ENCODE peak calls at places on chromosomes 1 and 21, in seven cellular contexts. O, Z, I, N, E, H and Y are unnamed samples.

GRCh38 chr1:232599178-232600041 is 30.5 kb downstream of the SIPA1L2 start:
- DNase-seq in O (no peak), Z (no peak), I (no peak), N (no peak), E (no peak), H (no peak), Y (no peak)

GRCh38 chr1:40530735-40531380 is 579 bp upstream of the ZNF684 start:
- DNase-seq in O (no peak), Z (no peak), I (no peak), N (no peak), E (no peak), H (peak), Y (no peak)

GRCh38 chr1:25998075-25998761 is 355 bp upstream of the PAFAH2 start:
- DNase-seq in O (peak), Z (peak), I (peak), N (peak), E (peak), H (peak), Y (peak)

GRCh38 chr1:74779750-74780149 is 46.8 kb downstream of the TYW3 start:
- DNase-seq in O (no peak), Z (no peak), I (no peak), N (no peak), E (no peak), H (no peak), Y (no peak)

GRCh38 chr1:207186503-207186902 is 82.5 kb downstream of the C4BPA start:
- DNase-seq in O (no peak), Z (no peak), I (no peak), N (peak), E (no peak), H (no peak), Y (no peak)

GRCh38 chr1:65055754-65056153 is 89.4 kb upstream of the JAK1 start:
- DNase-seq in O (no peak), Z (no peak), I (no peak), N (no peak), E (no peak), H (no peak), Y (no peak)

GRCh38 chr1:24351918-24352637 is 32.9 kb downstream of the GRHL3 start:
- DNase-seq in O (no peak), Z (no peak), I (peak), N (peak), E (no peak), H (no peak), Y (no peak)

GRCh38 chr1:37096523-37096922 is 62.2 kb upstream of the GRIK3 start:
- DNase-seq in O (no peak), Z (no peak), I (no peak), N (no peak), E (no peak), H (peak), Y (no peak)

GRCh38 chr21:45000637-45001133 is 60.9 kb downstream of the SLX9 start:
- DNase-seq in O (no peak), Z (no peak), I (no peak), N (no peak), E (no peak), H (no peak), Y (no peak)

GRCh38 chr1:19650416-19651140 is 6.5 kb downstream of the NBL1 start:
- DNase-seq in O (no peak), Z (peak), I (no peak), N (no peak), E (no peak), H (no peak), Y (no peak)

GRCh38 chr1:19646771-19647319 is 2.7 kb downstream of the NBL1 start:
- DNase-seq in O (no peak), Z (no peak), I (no peak), N (no peak), E (no peak), H (no peak), Y (no peak)

GRCh38 chr1:19647643-19648042 is 3.5 kb downstream of the NBL1 start:
- DNase-seq in O (peak), Z (no peak), I (no peak), N (no peak), E (no peak), H (no peak), Y (no peak)

GRCh38 chr1:19648239-19648638 is 4.1 kb downstream of the NBL1 start:
- DNase-seq in O (no peak), Z (no peak), I (no peak), N (no peak), E (no peak), H (no peak), Y (no peak)

DNA sequence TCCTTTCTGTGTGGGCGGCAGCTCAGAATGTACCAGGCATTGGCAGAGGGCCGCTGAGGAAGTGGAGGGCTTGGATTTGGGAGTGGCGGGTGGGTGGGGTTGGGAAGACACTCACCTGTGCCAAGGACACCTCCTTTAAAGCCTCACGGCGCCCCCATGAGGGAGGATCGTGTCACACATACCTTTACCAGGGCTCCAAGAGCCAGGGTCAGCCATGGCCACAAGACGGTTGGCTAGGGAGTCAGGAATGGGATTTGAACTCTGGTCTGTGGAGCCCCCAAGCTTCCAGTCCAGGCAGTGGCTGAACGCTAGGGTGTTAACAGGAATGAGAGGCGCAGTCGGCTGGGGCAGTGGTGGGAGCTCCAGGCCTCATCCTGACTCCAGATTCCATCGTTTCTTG is 4.6 kb downstream of the NBL1 start:
- DNase-seq in O (peak), Z (peak), I (no peak), N (no peak), E (no peak), H (no peak), Y (no peak)
- TF ChIP-seq CTCF in O (peak), Z (no peak), I (peak), N (no peak), E (peak), H (peak), Y (peak)

DNA sequence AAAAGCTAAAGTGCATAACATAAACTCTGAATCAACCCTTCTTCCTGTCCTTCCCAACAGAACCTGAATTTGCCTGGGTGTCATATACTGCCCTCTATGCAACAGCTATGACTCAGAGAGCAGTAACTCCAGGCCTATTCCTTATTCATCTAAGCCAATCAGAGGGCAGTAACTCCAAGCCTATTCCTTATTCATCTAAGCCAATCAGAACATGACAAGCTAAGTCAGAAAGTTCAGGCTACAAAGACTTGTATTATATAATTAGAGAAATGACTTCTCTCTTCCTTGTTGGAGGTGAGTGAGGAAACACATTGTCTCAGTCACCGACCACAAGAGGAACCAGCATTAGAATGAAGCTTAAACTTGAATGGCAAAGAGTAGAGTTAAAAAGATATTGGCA is 26.2 kb upstream of the TADA1 start:
- DNase-seq in O (no peak), Z (no peak), I (peak), N (peak), E (no peak), H (no peak), Y (peak)
- H3K4me3 ChIP-seq in O (no peak), Z (no peak), I (no peak), N (no peak), E (no peak), H (no peak), Y (no peak)

GRCh38 chr1:29227511-29227910 is 3.2 kb downstream of the MECR start:
- DNase-seq in O (no peak), Z (peak), I (no peak), N (no peak), E (no peak), H (no peak), Y (no peak)

GRCh38 chr1:29230204-29230552 is 556 bp downstream of the MECR start:
- DNase-seq in O (no peak), Z (no peak), I (no peak), N (no peak), E (no peak), H (no peak), Y (no peak)

GRCh38 chr1:29233693-29234092 is 2.6 kb upstream of the PTPRU start:
- DNase-seq in O (no peak), Z (no peak), I (no peak), N (no peak), E (no peak), H (no peak), Y (no peak)

GRCh38 chr1:29234471-29234870 is 1.9 kb upstream of the PTPRU start:
- DNase-seq in O (no peak), Z (no peak), I (no peak), N (no peak), E (no peak), H (no peak), Y (no peak)

DNA sequence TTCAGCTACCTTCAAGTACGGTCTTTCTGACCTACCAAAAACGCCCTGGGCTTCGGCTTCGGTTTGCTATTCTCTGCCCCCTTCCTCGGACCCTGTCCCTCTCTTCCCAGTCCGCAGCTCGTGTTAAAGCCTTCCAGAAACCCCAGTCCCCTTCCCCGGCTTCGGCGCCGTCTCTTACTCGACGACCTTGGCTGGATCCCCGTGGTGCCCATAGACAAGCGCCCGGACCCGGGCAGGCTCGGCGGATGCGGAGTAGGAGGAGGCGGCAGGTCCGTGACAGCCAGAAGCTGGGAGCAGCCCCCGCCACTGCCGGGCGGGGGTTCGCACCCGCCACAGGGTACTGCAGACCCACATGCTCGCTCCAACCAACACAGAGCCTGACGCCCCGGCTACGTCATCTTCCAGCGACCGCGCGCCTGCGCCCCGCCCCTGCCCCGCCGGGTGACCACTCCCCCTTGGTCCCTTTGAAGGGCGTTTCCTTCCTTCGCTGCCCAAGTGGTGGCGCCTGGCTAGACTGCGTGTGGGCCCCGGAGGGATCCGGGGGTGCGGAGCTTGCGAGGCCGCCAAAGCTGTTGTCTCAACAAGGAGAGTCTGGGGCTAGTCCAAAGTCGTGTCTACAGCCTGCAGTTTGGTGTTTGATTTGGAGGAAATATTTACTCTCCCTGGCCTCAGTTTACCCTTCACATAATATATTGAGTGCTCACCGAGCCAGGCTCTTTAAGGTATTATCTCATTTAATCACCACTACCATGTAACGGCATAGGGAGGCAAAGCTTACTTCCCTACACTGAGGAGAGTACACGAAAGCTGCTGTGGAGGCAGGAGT is at the start of gene MECR:
- DNase-seq in O (peak), Z (peak), I (peak), N (peak), E (peak), H (peak), Y (peak)
- TF ChIP-seq CTCF in O (no peak), Z (no peak), I (no peak), N (no peak), E (peak), H (peak), Y (peak)

DNA sequence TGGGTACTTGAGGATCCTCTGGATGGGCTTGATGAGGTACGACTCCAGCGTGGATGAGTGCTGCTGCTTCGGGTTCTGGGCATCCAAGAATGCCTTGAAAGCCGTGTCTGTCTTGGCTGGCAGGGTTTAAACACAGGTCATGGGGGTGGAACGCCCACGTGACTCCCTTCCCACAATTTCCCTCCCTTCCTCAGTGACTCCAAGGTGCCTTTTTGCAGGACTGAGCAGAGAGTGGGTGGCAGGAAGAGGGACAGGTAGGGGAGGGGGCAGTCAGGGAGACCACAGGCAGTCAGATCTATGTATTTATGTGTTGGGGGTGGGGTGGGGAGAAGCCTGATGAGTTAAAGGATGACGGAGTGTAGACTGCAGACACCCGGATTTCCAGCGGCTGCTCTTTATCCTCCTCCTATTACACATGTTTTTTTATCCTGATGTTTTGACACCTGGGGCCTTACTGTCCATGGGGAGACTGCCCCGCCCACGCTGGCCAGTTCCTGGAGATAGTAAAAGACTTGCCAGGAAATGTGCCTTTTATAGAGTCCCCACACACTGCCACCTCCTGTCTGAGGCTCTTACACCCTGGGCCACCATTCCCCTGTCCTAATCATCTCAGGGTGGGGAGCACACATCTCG is 103.2 kb upstream of the KRTAP19-8 start:
- DNase-seq in O (no peak), Z (no peak), I (no peak), N (no peak), E (no peak), H (no peak), Y (no peak)
- H3K4me3 ChIP-seq in O (no peak), Z (no peak), I (no peak), N (no peak), E (no peak), H (no peak), Y (no peak)